ENCODE peak calls at places on chromosome 1, in four cellular contexts. One of them, this sample, is unnamed.

GRCh38 chr1:159873546-159873945 is 11.1 kb upstream of the VSIG8 start:
- DNase-seq in pancreas: no peak
- DNase-seq in AG04450: no peak
- DNase-seq in suprapubic skin: no peak
- DNase-seq in this sample: no peak

GRCh38 chr1:24091971-24092482 is 19.9 kb downstream of the MYOM3 start:
- DNase-seq in AG04450: no peak
- DNase-seq in pancreas: no peak
- DNase-seq in suprapubic skin: no peak
- DNase-seq in this sample: no peak

GRCh38 chr1:229108598-229109201 is 162.2 kb upstream of the RAB4A start:
- DNase-seq in pancreas: no peak
- DNase-seq in suprapubic skin: peak
- DNase-seq in AG04450: no peak
- DNase-seq in this sample: no peak

GRCh38 chr1:63799324-63799723 is 25.5 kb downstream of the ROR1 start:
- DNase-seq in pancreas: no peak
- DNase-seq in suprapubic skin: no peak
- DNase-seq in AG04450: no peak
- DNase-seq in this sample: no peak

GRCh38 chr1:214044438-214045214 is 56.9 kb downstream of the PROX1 start:
- DNase-seq in suprapubic skin: no peak
- DNase-seq in pancreas: peak
- DNase-seq in AG04450: no peak
- DNase-seq in this sample: no peak

GRCh38 chr1:248739580-248740205 is 15.9 kb downstream of the LYPD8 start:
- DNase-seq in pancreas: no peak
- DNase-seq in suprapubic skin: no peak
- DNase-seq in AG04450: no peak
- DNase-seq in this sample: no peak

GRCh38 chr1:99370476-99370875 is 106.2 kb downstream of the PLPPR4 start:
- DNase-seq in AG04450: no peak
- DNase-seq in suprapubic skin: no peak
- DNase-seq in pancreas: no peak
- DNase-seq in this sample: no peak

GRCh38 chr1:85387781-85388180 is 77.2 kb downstream of the DDAH1 start:
- DNase-seq in suprapubic skin: no peak
- DNase-seq in pancreas: no peak
- DNase-seq in AG04450: no peak
- DNase-seq in this sample: no peak

DNA sequence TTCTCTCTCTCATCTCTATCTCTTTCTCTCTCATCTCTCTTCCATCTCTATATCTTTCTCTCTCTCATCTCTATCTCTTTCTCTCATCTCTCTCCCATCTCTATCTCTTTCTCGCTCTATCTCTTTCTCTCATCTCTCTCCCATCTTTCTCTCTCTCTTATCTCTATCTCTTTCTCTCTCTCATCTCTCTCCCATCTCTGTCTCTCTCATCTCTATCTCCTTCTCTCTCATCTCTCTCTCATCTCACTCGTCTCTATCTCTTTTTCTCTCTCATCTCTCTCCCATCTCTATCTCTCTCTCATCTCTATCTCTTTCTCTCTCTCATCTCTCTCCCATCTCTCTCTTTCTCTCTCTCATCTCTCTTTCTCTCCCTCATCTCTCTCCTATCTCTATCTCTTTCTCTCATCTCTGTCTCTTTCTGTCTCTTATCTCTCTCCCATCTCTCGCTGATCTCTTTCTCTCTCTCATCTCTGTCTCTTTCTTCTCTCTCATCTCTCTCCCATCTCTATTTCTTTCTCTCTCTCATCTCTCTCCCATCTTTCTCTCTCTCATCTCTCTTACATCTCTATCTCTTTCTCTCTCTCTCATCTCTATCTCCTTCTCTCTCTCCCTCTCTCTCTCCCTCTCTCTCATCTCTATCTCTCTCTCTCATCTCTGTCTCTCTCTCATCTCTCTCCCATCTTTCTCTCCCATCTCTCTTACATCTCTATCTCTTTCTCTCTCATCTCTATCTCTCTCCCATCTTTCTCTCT is 388.7 kb downstream of the NPHP4 start:
- DNase-seq in pancreas: no peak
- DNase-seq in AG04450: no peak
- DNase-seq in suprapubic skin: no peak
- DNase-seq in this sample: no peak
- H3K27ac ChIP-seq in pancreas: no peak
- H3K27ac ChIP-seq in AG04450: no peak
- H3K27ac ChIP-seq in suprapubic skin: no peak
- H3K27ac ChIP-seq in this sample: no peak

GRCh38 chr1:2320001-2320400 is 71.4 kb downstream of the MORN1 start:
- DNase-seq in AG04450: no peak
- DNase-seq in suprapubic skin: no peak
- DNase-seq in pancreas: no peak
- DNase-seq in this sample: no peak

GRCh38 chr1:2318294-2319278 is 72.8 kb downstream of the MORN1 start:
- DNase-seq in pancreas: no peak
- DNase-seq in suprapubic skin: no peak
- DNase-seq in AG04450: no peak
- DNase-seq in this sample: no peak

GRCh38 chr1:2320760-2321159 is 70.6 kb downstream of the MORN1 start:
- DNase-seq in pancreas: no peak
- DNase-seq in suprapubic skin: no peak
- DNase-seq in AG04450: no peak
- DNase-seq in this sample: no peak

GRCh38 chr1:2317230-2318065 is 73.9 kb downstream of the MORN1 start:
- DNase-seq in AG04450: no peak
- DNase-seq in pancreas: no peak
- DNase-seq in suprapubic skin: no peak
- DNase-seq in this sample: no peak

DNA sequence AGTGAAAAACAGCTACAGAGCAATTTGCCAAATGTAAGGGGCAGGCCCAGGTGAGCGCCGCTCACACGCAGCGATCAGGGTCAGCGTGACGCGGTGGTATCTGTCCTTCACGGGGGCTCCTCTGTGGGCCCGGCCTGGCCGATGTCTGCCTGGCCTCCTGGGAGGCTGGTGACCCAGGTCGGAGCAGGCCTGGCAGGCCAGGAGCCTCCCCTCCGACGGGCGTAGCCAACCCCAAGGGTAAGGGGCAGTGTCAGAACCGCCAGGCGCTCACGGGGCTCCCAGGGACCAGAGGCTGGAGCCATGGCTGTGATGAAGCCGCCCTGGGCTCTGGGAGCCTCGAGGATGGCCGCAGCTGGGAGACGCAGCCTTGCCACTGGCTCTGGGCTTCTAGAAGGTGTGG is 72.1 kb downstream of the MORN1 start:
- DNase-seq in AG04450: no peak
- DNase-seq in pancreas: no peak
- DNase-seq in suprapubic skin: no peak
- DNase-seq in this sample: no peak
- H3K27ac ChIP-seq in AG04450: no peak
- H3K27ac ChIP-seq in pancreas: no peak
- H3K27ac ChIP-seq in suprapubic skin: peak
- H3K27ac ChIP-seq in this sample: no peak

GRCh38 chr1:183816110-183816509 is 11.2 kb downstream of the RGL1 start:
- DNase-seq in pancreas: no peak
- DNase-seq in suprapubic skin: no peak
- DNase-seq in AG04450: no peak
- DNase-seq in this sample: no peak
- H3K27ac ChIP-seq in pancreas: no peak
- H3K27ac ChIP-seq in suprapubic skin: no peak
- H3K27ac ChIP-seq in AG04450: no peak
- H3K27ac ChIP-seq in this sample: no peak

DNA sequence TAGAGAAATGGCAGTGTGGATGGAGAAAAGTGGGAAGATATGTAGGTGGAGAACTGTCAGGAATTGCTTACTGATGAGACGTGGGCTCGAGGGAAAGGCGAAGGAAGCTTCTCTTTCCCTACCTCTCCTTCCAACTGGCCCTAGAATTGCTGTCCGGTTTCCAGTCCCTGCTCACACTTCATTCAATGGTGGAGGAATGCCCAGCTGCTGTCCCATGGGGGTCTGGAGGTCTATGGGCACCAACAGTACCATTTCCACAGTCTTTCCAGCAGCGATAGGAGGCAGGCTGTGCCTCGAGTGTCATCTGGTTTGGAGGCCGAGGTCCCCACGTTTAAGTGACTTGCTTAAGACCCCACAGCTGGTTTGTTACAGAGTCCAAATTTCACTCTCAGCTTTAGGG is 31.5 kb upstream of the CD1D start:
- DNase-seq in AG04450: no peak
- DNase-seq in suprapubic skin: no peak
- DNase-seq in pancreas: no peak
- DNase-seq in this sample: no peak
- H3K27ac ChIP-seq in AG04450: no peak
- H3K27ac ChIP-seq in suprapubic skin: peak
- H3K27ac ChIP-seq in pancreas: no peak
- H3K27ac ChIP-seq in this sample: peak

GRCh38 chr1:204408602-204409001 is 3.0 kb downstream of the PPP1R15B start:
- DNase-seq in pancreas: no peak
- DNase-seq in suprapubic skin: no peak
- DNase-seq in AG04450: no peak
- DNase-seq in this sample: no peak

GRCh38 chr1:204411451-204412245 is at the start of gene PPP1R15B:
- DNase-seq in pancreas: peak
- DNase-seq in suprapubic skin: peak
- DNase-seq in AG04450: peak
- DNase-seq in this sample: peak

GRCh38 chr1:204409111-204409510 is 2.5 kb downstream of the PPP1R15B start:
- DNase-seq in AG04450: no peak
- DNase-seq in suprapubic skin: no peak
- DNase-seq in pancreas: no peak
- DNase-seq in this sample: no peak

GRCh38 chr1:204410764-204411450 is 710 bp downstream of the PPP1R15B start:
- DNase-seq in AG04450: no peak
- DNase-seq in suprapubic skin: peak
- DNase-seq in pancreas: peak
- DNase-seq in this sample: peak

GRCh38 chr1:204409878-204410763 is 1.5 kb downstream of the PPP1R15B start:
- DNase-seq in pancreas: no peak
- DNase-seq in suprapubic skin: no peak
- DNase-seq in AG04450: no peak
- DNase-seq in this sample: no peak
- H3K27ac ChIP-seq in pancreas: peak
- H3K27ac ChIP-seq in suprapubic skin: peak
- H3K27ac ChIP-seq in AG04450: peak
- H3K27ac ChIP-seq in this sample: peak

GRCh38 chr1:207315435-207315834 is 6.0 kb upstream of the CD55 start:
- DNase-seq in AG04450: no peak
- DNase-seq in pancreas: no peak
- DNase-seq in suprapubic skin: no peak
- DNase-seq in this sample: no peak

GRCh38 chr1:207314836-207315235 is 6.6 kb upstream of the CD55 start:
- DNase-seq in pancreas: no peak
- DNase-seq in suprapubic skin: no peak
- DNase-seq in AG04450: peak
- DNase-seq in this sample: no peak

GRCh38 chr1:207316622-207317510 is 4.6 kb upstream of the CD55 start:
- DNase-seq in suprapubic skin: no peak
- DNase-seq in pancreas: peak
- DNase-seq in AG04450: no peak
- DNase-seq in this sample: no peak

GRCh38 chr1:207317561-207317960 is 3.9 kb upstream of the CD55 start:
- DNase-seq in AG04450: no peak
- DNase-seq in pancreas: no peak
- DNase-seq in suprapubic skin: no peak
- DNase-seq in this sample: no peak

GRCh38 chr1:207316141-207316540 is 5.3 kb upstream of the CD55 start:
- DNase-seq in suprapubic skin: no peak
- DNase-seq in AG04450: no peak
- DNase-seq in pancreas: peak
- DNase-seq in this sample: no peak
- H3K27ac ChIP-seq in suprapubic skin: peak
- H3K27ac ChIP-seq in AG04450: no peak
- H3K27ac ChIP-seq in pancreas: peak
- H3K27ac ChIP-seq in this sample: no peak

This sample was measured in caudate nucleus.